ENCODE peak calls at places on chromosomes 13 and 19, in eight cellular contexts. One of them, this sample, is unnamed.

GRCh38 chr19:10091370-10091687 is 5.2 kb downstream of the SHFL start:
- DNase-seq in brain microvascular endothelial cell: no peak
- DNase-seq in CD4-positive, alpha-beta T cell: no peak
- DNase-seq in neural progenitor cell: no peak
- DNase-seq in left ventricle myocardium inferior: no peak
- DNase-seq in IMR-90: no peak
- DNase-seq in vagina: no peak
- DNase-seq in progenitor cell of endocrine pancreas: no peak
- DNase-seq in this sample: no peak

GRCh38 chr19:31144069-31144468 is 205.2 kb downstream of the TSHZ3 start:
- DNase-seq in brain microvascular endothelial cell: no peak
- DNase-seq in CD4-positive, alpha-beta T cell: no peak
- DNase-seq in neural progenitor cell: no peak
- DNase-seq in left ventricle myocardium inferior: no peak
- DNase-seq in IMR-90: no peak
- DNase-seq in vagina: no peak
- DNase-seq in progenitor cell of endocrine pancreas: no peak
- DNase-seq in this sample: no peak

GRCh38 chr13:27770809-27771208 is 21.5 kb upstream of the GSX1 start:
- DNase-seq in brain microvascular endothelial cell: peak
- DNase-seq in CD4-positive, alpha-beta T cell: no peak
- DNase-seq in neural progenitor cell: peak
- DNase-seq in left ventricle myocardium inferior: no peak
- DNase-seq in IMR-90: peak
- DNase-seq in vagina: no peak
- DNase-seq in progenitor cell of endocrine pancreas: no peak
- DNase-seq in this sample: no peak

GRCh38 chr13:75308222-75308621 is 173.7 kb downstream of the TBC1D4 start:
- DNase-seq in brain microvascular endothelial cell: no peak
- DNase-seq in CD4-positive, alpha-beta T cell: no peak
- DNase-seq in neural progenitor cell: no peak
- DNase-seq in left ventricle myocardium inferior: no peak
- DNase-seq in IMR-90: peak
- DNase-seq in vagina: no peak
- DNase-seq in progenitor cell of endocrine pancreas: no peak
- DNase-seq in this sample: no peak

GRCh38 chr19:31675187-31675913 is 326.1 kb upstream of the TSHZ3 start:
- DNase-seq in brain microvascular endothelial cell: peak
- DNase-seq in CD4-positive, alpha-beta T cell: no peak
- DNase-seq in neural progenitor cell: no peak
- DNase-seq in left ventricle myocardium inferior: no peak
- DNase-seq in IMR-90: peak
- DNase-seq in vagina: no peak
- DNase-seq in progenitor cell of endocrine pancreas: no peak
- DNase-seq in this sample: no peak

GRCh38 chr19:30371960-30372824 is at the start of gene ZNF536:
- DNase-seq in brain microvascular endothelial cell: no peak
- DNase-seq in CD4-positive, alpha-beta T cell: no peak
- DNase-seq in neural progenitor cell: peak
- DNase-seq in left ventricle myocardium inferior: no peak
- DNase-seq in IMR-90: no peak
- DNase-seq in vagina: no peak
- DNase-seq in progenitor cell of endocrine pancreas: no peak
- DNase-seq in this sample: no peak

GRCh38 chr19:20038358-20039202 is 725 bp downstream of the ZNF682 start:
- DNase-seq in brain microvascular endothelial cell: no peak
- DNase-seq in CD4-positive, alpha-beta T cell: no peak
- DNase-seq in neural progenitor cell: no peak
- DNase-seq in left ventricle myocardium inferior: no peak
- DNase-seq in IMR-90: peak
- DNase-seq in vagina: no peak
- DNase-seq in progenitor cell of endocrine pancreas: no peak
- DNase-seq in this sample: no peak

GRCh38 chr13:75907044-75907443 is 270.9 kb downstream of the LMO7 start:
- DNase-seq in brain microvascular endothelial cell: no peak
- DNase-seq in CD4-positive, alpha-beta T cell: no peak
- DNase-seq in neural progenitor cell: no peak
- DNase-seq in left ventricle myocardium inferior: no peak
- DNase-seq in IMR-90: no peak
- DNase-seq in vagina: no peak
- DNase-seq in progenitor cell of endocrine pancreas: no peak
- DNase-seq in this sample: no peak

GRCh38 chr13:49441846-49442245 is 2.0 kb downstream of the CAB39L start:
- DNase-seq in brain microvascular endothelial cell: no peak
- DNase-seq in CD4-positive, alpha-beta T cell: no peak
- DNase-seq in neural progenitor cell: no peak
- DNase-seq in left ventricle myocardium inferior: no peak
- DNase-seq in IMR-90: peak
- DNase-seq in vagina: no peak
- DNase-seq in progenitor cell of endocrine pancreas: no peak
- DNase-seq in this sample: no peak

GRCh38 chr13:92136449-92137180 is 738.2 kb downstream of the GPC5 start:
- DNase-seq in brain microvascular endothelial cell: peak
- DNase-seq in CD4-positive, alpha-beta T cell: no peak
- DNase-seq in neural progenitor cell: no peak
- DNase-seq in left ventricle myocardium inferior: no peak
- DNase-seq in IMR-90: no peak
- DNase-seq in vagina: no peak
- DNase-seq in progenitor cell of endocrine pancreas: no peak
- DNase-seq in this sample: no peak

GRCh38 chr13:106683179-106683578 is 115.2 kb upstream of the ARGLU1 start:
- DNase-seq in brain microvascular endothelial cell: no peak
- DNase-seq in CD4-positive, alpha-beta T cell: no peak
- DNase-seq in neural progenitor cell: no peak
- DNase-seq in left ventricle myocardium inferior: no peak
- DNase-seq in IMR-90: no peak
- DNase-seq in vagina: no peak
- DNase-seq in progenitor cell of endocrine pancreas: no peak
- DNase-seq in this sample: no peak

GRCh38 chr19:53041366-53041765 is 3.2 kb upstream of the ERVV-2 start:
- DNase-seq in brain microvascular endothelial cell: no peak
- DNase-seq in CD4-positive, alpha-beta T cell: no peak
- DNase-seq in neural progenitor cell: no peak
- DNase-seq in left ventricle myocardium inferior: no peak
- DNase-seq in IMR-90: no peak
- DNase-seq in vagina: no peak
- DNase-seq in progenitor cell of endocrine pancreas: no peak
- DNase-seq in this sample: no peak

DNA sequence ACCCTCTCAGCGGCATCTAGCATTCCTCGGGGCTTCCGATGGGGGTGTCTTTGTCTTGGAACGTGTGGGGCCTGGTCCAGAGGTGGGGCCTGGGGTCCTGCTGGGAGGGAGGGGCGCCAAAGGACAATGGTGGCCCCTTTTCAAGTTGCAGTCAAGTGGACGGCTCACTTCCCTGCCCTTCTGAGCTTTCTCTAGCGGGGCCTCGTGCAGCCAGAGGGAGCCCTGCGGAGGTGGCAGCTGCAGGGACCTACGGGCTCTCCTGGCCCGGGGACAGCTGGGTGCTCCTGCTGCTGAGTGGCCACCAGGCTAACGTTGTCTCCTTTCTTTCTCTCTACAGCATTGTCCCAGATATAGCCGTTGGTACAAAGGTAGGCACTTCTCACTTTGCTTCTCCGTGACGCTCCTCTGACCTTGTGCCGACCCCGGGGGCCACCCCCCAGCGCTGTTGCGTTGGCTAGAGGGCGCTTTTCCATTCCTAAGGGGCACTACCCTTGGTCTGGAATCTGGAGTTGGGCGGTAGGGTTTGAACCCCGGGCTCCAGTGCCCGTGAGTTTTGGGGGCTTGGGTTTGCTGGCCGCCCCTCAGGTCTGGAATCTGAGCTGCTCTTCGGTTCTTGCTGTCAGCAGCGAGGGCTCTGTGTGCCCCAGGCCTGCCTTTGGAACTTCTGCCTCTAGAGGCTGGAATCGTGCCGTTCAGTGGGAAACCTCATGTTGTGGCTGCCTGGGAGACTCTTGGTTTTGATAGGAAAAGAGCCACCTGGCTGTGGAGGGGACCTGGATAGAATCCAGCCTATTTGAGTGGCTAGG is 2.0 kb downstream of the PTBP1 start:
- DNase-seq in brain microvascular endothelial cell: no peak
- DNase-seq in CD4-positive, alpha-beta T cell: no peak
- DNase-seq in neural progenitor cell: peak
- DNase-seq in left ventricle myocardium inferior: no peak
- DNase-seq in IMR-90: peak
- DNase-seq in vagina: no peak
- DNase-seq in progenitor cell of endocrine pancreas: no peak
- DNase-seq in this sample: no peak
- TF ChIP-seq CTCF in brain microvascular endothelial cell: peak
- TF ChIP-seq CTCF in CD4-positive, alpha-beta T cell: no peak
- TF ChIP-seq CTCF in neural progenitor cell: no peak
- TF ChIP-seq CTCF in left ventricle myocardium inferior: no peak
- TF ChIP-seq CTCF in IMR-90: peak
- TF ChIP-seq CTCF in vagina: no peak
- TF ChIP-seq CTCF in progenitor cell of endocrine pancreas: peak
- TF ChIP-seq CTCF in this sample: no peak

GRCh38 chr19:40521276-40521675 is 54.5 kb downstream of the SPTBN4 start:
- DNase-seq in brain microvascular endothelial cell: no peak
- DNase-seq in CD4-positive, alpha-beta T cell: no peak
- DNase-seq in neural progenitor cell: no peak
- DNase-seq in left ventricle myocardium inferior: no peak
- DNase-seq in IMR-90: peak
- DNase-seq in vagina: no peak
- DNase-seq in progenitor cell of endocrine pancreas: no peak
- DNase-seq in this sample: no peak

GRCh38 chr19:40525234-40526051 is 51.2 kb upstream of the SHKBP1 start:
- DNase-seq in brain microvascular endothelial cell: no peak
- DNase-seq in CD4-positive, alpha-beta T cell: no peak
- DNase-seq in neural progenitor cell: no peak
- DNase-seq in left ventricle myocardium inferior: no peak
- DNase-seq in IMR-90: no peak
- DNase-seq in vagina: no peak
- DNase-seq in progenitor cell of endocrine pancreas: no peak
- DNase-seq in this sample: no peak

GRCh38 chr19:40524655-40525054 is 52.0 kb upstream of the SHKBP1 start:
- DNase-seq in brain microvascular endothelial cell: no peak
- DNase-seq in CD4-positive, alpha-beta T cell: no peak
- DNase-seq in neural progenitor cell: no peak
- DNase-seq in left ventricle myocardium inferior: no peak
- DNase-seq in IMR-90: no peak
- DNase-seq in vagina: no peak
- DNase-seq in progenitor cell of endocrine pancreas: no peak
- DNase-seq in this sample: no peak

GRCh38 chr19:40524133-40524549 is 52.5 kb upstream of the SHKBP1 start:
- DNase-seq in brain microvascular endothelial cell: no peak
- DNase-seq in CD4-positive, alpha-beta T cell: no peak
- DNase-seq in neural progenitor cell: no peak
- DNase-seq in left ventricle myocardium inferior: no peak
- DNase-seq in IMR-90: no peak
- DNase-seq in vagina: no peak
- DNase-seq in progenitor cell of endocrine pancreas: no peak
- DNase-seq in this sample: no peak

DNA sequence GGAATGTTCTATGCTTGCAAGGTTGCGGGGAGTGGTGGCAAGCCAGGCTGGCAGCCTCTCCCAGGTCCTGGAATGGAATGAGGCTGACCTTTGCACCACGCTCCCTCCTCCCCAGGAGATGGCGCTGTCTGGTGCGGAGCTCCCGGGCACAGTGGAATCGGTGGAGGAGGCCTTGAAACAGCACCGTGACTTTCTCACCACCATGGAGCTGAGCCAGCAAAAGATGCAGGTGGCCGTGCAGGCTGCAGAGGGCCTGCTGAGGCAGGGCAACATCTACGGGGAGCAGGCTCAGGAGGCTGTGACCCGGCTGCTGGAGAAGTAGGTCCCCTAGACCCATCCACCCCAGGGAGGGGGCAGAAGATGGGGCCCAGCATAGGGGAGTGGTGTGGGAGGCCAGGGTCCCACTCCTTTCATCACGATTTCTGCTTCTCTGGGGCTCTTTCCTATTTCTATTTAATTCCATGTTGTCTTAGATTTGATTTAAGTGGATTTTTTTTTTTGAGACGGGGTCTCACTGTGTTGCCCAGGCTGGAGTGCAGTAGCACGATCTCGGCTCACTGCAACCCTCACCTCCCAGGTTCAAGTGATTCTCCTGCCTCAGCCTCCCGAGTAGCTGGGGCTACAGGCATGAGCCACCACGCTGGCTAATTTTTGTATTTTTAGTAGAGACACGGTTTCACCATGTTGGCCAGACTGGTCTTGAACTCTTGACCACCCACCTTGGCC is 53.2 kb upstream of the SHKBP1 start:
- DNase-seq in brain microvascular endothelial cell: peak
- DNase-seq in CD4-positive, alpha-beta T cell: peak
- DNase-seq in neural progenitor cell: peak
- DNase-seq in left ventricle myocardium inferior: peak
- DNase-seq in IMR-90: peak
- DNase-seq in vagina: no peak
- DNase-seq in progenitor cell of endocrine pancreas: peak
- DNase-seq in this sample: peak
- TF ChIP-seq CTCF in brain microvascular endothelial cell: peak
- TF ChIP-seq CTCF in CD4-positive, alpha-beta T cell: no peak
- TF ChIP-seq CTCF in neural progenitor cell: peak
- TF ChIP-seq CTCF in left ventricle myocardium inferior: peak
- TF ChIP-seq CTCF in IMR-90: peak
- TF ChIP-seq CTCF in vagina: no peak
- TF ChIP-seq CTCF in progenitor cell of endocrine pancreas: peak
- TF ChIP-seq CTCF in this sample: peak

DNA sequence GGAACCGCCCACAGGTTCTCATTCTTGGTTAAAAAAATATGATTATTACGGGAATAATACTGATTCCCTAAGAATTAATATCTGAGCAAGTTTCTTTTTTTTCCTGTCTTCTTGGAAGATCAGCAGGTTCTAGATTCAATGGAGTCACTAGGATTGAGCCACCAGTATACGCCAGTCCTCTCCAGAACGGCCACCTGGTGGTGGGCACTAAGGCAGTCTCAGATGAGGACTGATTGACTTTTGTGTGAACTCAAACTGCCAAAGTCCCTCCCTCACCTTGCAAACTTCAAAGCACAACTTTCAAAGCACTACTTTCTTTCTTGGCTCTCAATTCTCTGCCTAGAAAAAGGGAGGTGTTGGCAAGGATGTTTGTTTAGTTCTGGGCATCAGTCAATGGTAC is 33.3 kb upstream of the ALOX5AP start:
- DNase-seq in brain microvascular endothelial cell: no peak
- DNase-seq in CD4-positive, alpha-beta T cell: no peak
- DNase-seq in neural progenitor cell: no peak
- DNase-seq in left ventricle myocardium inferior: no peak
- DNase-seq in IMR-90: no peak
- DNase-seq in vagina: no peak
- DNase-seq in progenitor cell of endocrine pancreas: no peak
- DNase-seq in this sample: no peak
- TF ChIP-seq CTCF in brain microvascular endothelial cell: peak
- TF ChIP-seq CTCF in CD4-positive, alpha-beta T cell: no peak
- TF ChIP-seq CTCF in neural progenitor cell: peak
- TF ChIP-seq CTCF in left ventricle myocardium inferior: no peak
- TF ChIP-seq CTCF in IMR-90: no peak
- TF ChIP-seq CTCF in vagina: no peak
- TF ChIP-seq CTCF in progenitor cell of endocrine pancreas: peak
- TF ChIP-seq CTCF in this sample: no peak

DNA sequence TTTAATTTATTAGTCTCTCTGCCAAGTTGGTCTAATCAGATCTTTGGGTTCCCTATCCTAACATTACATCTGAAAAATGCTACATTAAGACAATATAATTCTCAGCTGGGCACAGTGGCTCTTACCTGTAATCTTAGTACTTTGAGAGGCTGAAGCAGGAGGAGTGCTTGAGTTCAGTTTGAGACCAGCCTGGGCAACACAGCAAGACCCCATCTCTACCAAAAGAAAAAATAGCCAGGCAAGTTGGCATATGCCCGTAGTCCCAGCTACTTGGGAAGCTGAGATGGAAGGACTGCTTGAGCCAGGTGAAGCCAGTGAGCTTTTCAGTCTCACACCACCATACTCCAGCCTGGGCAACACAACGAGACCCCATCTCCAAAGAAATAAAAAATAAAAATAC is 95.0 kb downstream of the KLF12 start:
- DNase-seq in brain microvascular endothelial cell: no peak
- DNase-seq in CD4-positive, alpha-beta T cell: no peak
- DNase-seq in neural progenitor cell: no peak
- DNase-seq in left ventricle myocardium inferior: no peak
- DNase-seq in IMR-90: no peak
- DNase-seq in vagina: no peak
- DNase-seq in progenitor cell of endocrine pancreas: no peak
- DNase-seq in this sample: no peak
- TF ChIP-seq CTCF in brain microvascular endothelial cell: no peak
- TF ChIP-seq CTCF in CD4-positive, alpha-beta T cell: no peak
- TF ChIP-seq CTCF in neural progenitor cell: no peak
- TF ChIP-seq CTCF in left ventricle myocardium inferior: no peak
- TF ChIP-seq CTCF in IMR-90: no peak
- TF ChIP-seq CTCF in vagina: no peak
- TF ChIP-seq CTCF in progenitor cell of endocrine pancreas: no peak
- TF ChIP-seq CTCF in this sample: no peak